ENCODE peak calls at places on chromosome 3, in ten cellular contexts. One of them, this sample, is unnamed.

GRCh38 chr3:8201886-8202285 is 299.7 kb upstream of the LMCD1 start:
- DNase-seq in IMR-90: no peak
- DNase-seq in fibroblast of pulmonary artery: peak
- DNase-seq in nephron progenitor cell: peak
- DNase-seq in GM23338: no peak
- DNase-seq in right atrium auricular region: no peak
- DNase-seq in CD4-positive, alpha-beta T cell: no peak
- DNase-seq in fibroblast of the aortic adventitia: peak
- DNase-seq in gastrocnemius medialis: no peak
- DNase-seq in tibial artery: no peak
- DNase-seq in this sample: no peak

GRCh38 chr3:15289661-15290060 is 42.7 kb downstream of the SH3BP5 start:
- DNase-seq in GM23338: no peak
- DNase-seq in fibroblast of the aortic adventitia: no peak
- DNase-seq in fibroblast of pulmonary artery: no peak
- DNase-seq in IMR-90: no peak
- DNase-seq in CD4-positive, alpha-beta T cell: no peak
- DNase-seq in nephron progenitor cell: no peak
- DNase-seq in gastrocnemius medialis: no peak
- DNase-seq in right atrium auricular region: no peak
- DNase-seq in tibial artery: no peak
- DNase-seq in this sample: no peak

GRCh38 chr3:38585791-38586420 is 63.6 kb downstream of the SCN5A start:
- DNase-seq in gastrocnemius medialis: no peak
- DNase-seq in IMR-90: no peak
- DNase-seq in fibroblast of the aortic adventitia: no peak
- DNase-seq in GM23338: no peak
- DNase-seq in tibial artery: peak
- DNase-seq in CD4-positive, alpha-beta T cell: no peak
- DNase-seq in fibroblast of pulmonary artery: no peak
- DNase-seq in right atrium auricular region: peak
- DNase-seq in nephron progenitor cell: no peak
- DNase-seq in this sample: no peak

GRCh38 chr3:39531681-39532080 is 64.2 kb downstream of the MOBP start:
- DNase-seq in right atrium auricular region: no peak
- DNase-seq in IMR-90: peak
- DNase-seq in fibroblast of pulmonary artery: peak
- DNase-seq in nephron progenitor cell: no peak
- DNase-seq in gastrocnemius medialis: no peak
- DNase-seq in GM23338: no peak
- DNase-seq in fibroblast of the aortic adventitia: peak
- DNase-seq in tibial artery: no peak
- DNase-seq in CD4-positive, alpha-beta T cell: no peak
- DNase-seq in this sample: no peak

GRCh38 chr3:47978386-47978785 is 37.8 kb downstream of the MAP4 start:
- DNase-seq in gastrocnemius medialis: no peak
- DNase-seq in right atrium auricular region: no peak
- DNase-seq in tibial artery: no peak
- DNase-seq in fibroblast of pulmonary artery: no peak
- DNase-seq in fibroblast of the aortic adventitia: no peak
- DNase-seq in IMR-90: no peak
- DNase-seq in GM23338: no peak
- DNase-seq in nephron progenitor cell: no peak
- DNase-seq in CD4-positive, alpha-beta T cell: no peak
- DNase-seq in this sample: no peak

GRCh38 chr3:117524890-117525289 is 815.3 kb downstream of the TUSC7 start:
- DNase-seq in nephron progenitor cell: no peak
- DNase-seq in CD4-positive, alpha-beta T cell: no peak
- DNase-seq in fibroblast of pulmonary artery: peak
- DNase-seq in fibroblast of the aortic adventitia: peak
- DNase-seq in gastrocnemius medialis: no peak
- DNase-seq in tibial artery: no peak
- DNase-seq in IMR-90: peak
- DNase-seq in right atrium auricular region: no peak
- DNase-seq in GM23338: no peak
- DNase-seq in this sample: no peak

GRCh38 chr3:141425523-141426233 is 57.4 kb downstream of the ZBTB38 start:
- DNase-seq in fibroblast of pulmonary artery: no peak
- DNase-seq in nephron progenitor cell: no peak
- DNase-seq in gastrocnemius medialis: no peak
- DNase-seq in GM23338: no peak
- DNase-seq in IMR-90: peak
- DNase-seq in tibial artery: no peak
- DNase-seq in fibroblast of the aortic adventitia: no peak
- DNase-seq in right atrium auricular region: no peak
- DNase-seq in CD4-positive, alpha-beta T cell: no peak
- DNase-seq in this sample: no peak

GRCh38 chr3:186095584-186096061 is 13.3 kb downstream of the ETV5 start:
- DNase-seq in right atrium auricular region: no peak
- DNase-seq in fibroblast of the aortic adventitia: no peak
- DNase-seq in gastrocnemius medialis: no peak
- DNase-seq in CD4-positive, alpha-beta T cell: no peak
- DNase-seq in GM23338: no peak
- DNase-seq in tibial artery: no peak
- DNase-seq in fibroblast of pulmonary artery: no peak
- DNase-seq in nephron progenitor cell: no peak
- DNase-seq in IMR-90: no peak
- DNase-seq in this sample: no peak

GRCh38 chr3:189146842-189147241 is 24.9 kb upstream of the TPRG1 start:
- DNase-seq in fibroblast of the aortic adventitia: peak
- DNase-seq in GM23338: no peak
- DNase-seq in tibial artery: no peak
- DNase-seq in nephron progenitor cell: peak
- DNase-seq in right atrium auricular region: no peak
- DNase-seq in IMR-90: no peak
- DNase-seq in CD4-positive, alpha-beta T cell: no peak
- DNase-seq in fibroblast of pulmonary artery: no peak
- DNase-seq in gastrocnemius medialis: no peak
- DNase-seq in this sample: no peak

GRCh38 chr3:189148090-189148507 is 23.7 kb upstream of the TPRG1 start:
- DNase-seq in fibroblast of pulmonary artery: peak
- DNase-seq in nephron progenitor cell: peak
- DNase-seq in tibial artery: peak
- DNase-seq in fibroblast of the aortic adventitia: peak
- DNase-seq in CD4-positive, alpha-beta T cell: peak
- DNase-seq in GM23338: peak
- DNase-seq in IMR-90: peak
- DNase-seq in right atrium auricular region: peak
- DNase-seq in gastrocnemius medialis: peak
- DNase-seq in this sample: peak

GRCh38 chr3:189142527-189142926 is 29.2 kb upstream of the TPRG1 start:
- DNase-seq in right atrium auricular region: no peak
- DNase-seq in GM23338: no peak
- DNase-seq in nephron progenitor cell: no peak
- DNase-seq in tibial artery: no peak
- DNase-seq in fibroblast of the aortic adventitia: no peak
- DNase-seq in CD4-positive, alpha-beta T cell: peak
- DNase-seq in fibroblast of pulmonary artery: no peak
- DNase-seq in IMR-90: no peak
- DNase-seq in gastrocnemius medialis: no peak
- DNase-seq in this sample: no peak

GRCh38 chr3:189143321-189143720 is 28.4 kb upstream of the TPRG1 start:
- DNase-seq in gastrocnemius medialis: no peak
- DNase-seq in CD4-positive, alpha-beta T cell: no peak
- DNase-seq in fibroblast of the aortic adventitia: no peak
- DNase-seq in GM23338: no peak
- DNase-seq in right atrium auricular region: no peak
- DNase-seq in tibial artery: no peak
- DNase-seq in fibroblast of pulmonary artery: no peak
- DNase-seq in IMR-90: peak
- DNase-seq in nephron progenitor cell: no peak
- DNase-seq in this sample: no peak

DNA sequence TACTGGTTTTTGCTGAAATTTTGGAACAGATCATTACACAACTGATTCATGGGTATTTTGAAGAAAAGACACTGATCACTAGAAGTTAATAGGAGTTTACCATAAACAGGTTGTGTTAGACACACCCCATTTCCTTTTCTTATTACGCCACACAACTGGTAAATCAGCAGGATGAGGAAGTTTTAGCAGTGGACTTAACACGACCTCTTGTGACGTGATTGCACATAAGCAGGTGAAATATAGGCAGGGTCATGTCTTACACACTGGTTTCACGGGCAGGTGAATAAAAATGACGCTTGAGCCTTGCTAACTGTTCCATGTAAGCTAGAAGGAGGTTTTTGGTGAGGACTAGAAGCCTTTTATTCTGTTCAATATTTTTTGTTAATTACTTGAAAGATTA is 27.1 kb upstream of the TPRG1 start:
- DNase-seq in fibroblast of pulmonary artery: peak
- DNase-seq in GM23338: no peak
- DNase-seq in nephron progenitor cell: no peak
- DNase-seq in CD4-positive, alpha-beta T cell: no peak
- DNase-seq in fibroblast of the aortic adventitia: peak
- DNase-seq in IMR-90: peak
- DNase-seq in right atrium auricular region: no peak
- DNase-seq in tibial artery: no peak
- DNase-seq in gastrocnemius medialis: no peak
- DNase-seq in this sample: no peak
- TF ChIP-seq CTCF in fibroblast of pulmonary artery: peak
- TF ChIP-seq CTCF in GM23338: peak
- TF ChIP-seq CTCF in nephron progenitor cell: no peak
- TF ChIP-seq CTCF in CD4-positive, alpha-beta T cell: peak
- TF ChIP-seq CTCF in fibroblast of the aortic adventitia: no peak
- TF ChIP-seq CTCF in IMR-90: no peak
- TF ChIP-seq CTCF in right atrium auricular region: no peak
- TF ChIP-seq CTCF in tibial artery: peak
- TF ChIP-seq CTCF in gastrocnemius medialis: no peak
- TF ChIP-seq CTCF in this sample: no peak

GRCh38 chr3:24837601-24838000 is 343.0 kb upstream of the THRB start:
- DNase-seq in gastrocnemius medialis: no peak
- DNase-seq in fibroblast of the aortic adventitia: no peak
- DNase-seq in fibroblast of pulmonary artery: no peak
- DNase-seq in nephron progenitor cell: no peak
- DNase-seq in tibial artery: no peak
- DNase-seq in GM23338: no peak
- DNase-seq in IMR-90: no peak
- DNase-seq in right atrium auricular region: no peak
- DNase-seq in CD4-positive, alpha-beta T cell: no peak
- DNase-seq in this sample: no peak

GRCh38 chr3:24830230-24831152 is 335.8 kb upstream of the THRB start:
- DNase-seq in fibroblast of the aortic adventitia: no peak
- DNase-seq in IMR-90: no peak
- DNase-seq in tibial artery: peak
- DNase-seq in CD4-positive, alpha-beta T cell: no peak
- DNase-seq in gastrocnemius medialis: no peak
- DNase-seq in nephron progenitor cell: peak
- DNase-seq in GM23338: peak
- DNase-seq in fibroblast of pulmonary artery: no peak
- DNase-seq in right atrium auricular region: no peak
- DNase-seq in this sample: peak

GRCh38 chr3:24832878-24833277 is 338.2 kb upstream of the THRB start:
- DNase-seq in right atrium auricular region: no peak
- DNase-seq in gastrocnemius medialis: no peak
- DNase-seq in tibial artery: no peak
- DNase-seq in fibroblast of the aortic adventitia: no peak
- DNase-seq in IMR-90: no peak
- DNase-seq in nephron progenitor cell: no peak
- DNase-seq in fibroblast of pulmonary artery: no peak
- DNase-seq in GM23338: no peak
- DNase-seq in CD4-positive, alpha-beta T cell: no peak
- DNase-seq in this sample: no peak

GRCh38 chr3:24838533-24838932 is 343.9 kb upstream of the THRB start:
- DNase-seq in fibroblast of pulmonary artery: no peak
- DNase-seq in IMR-90: no peak
- DNase-seq in GM23338: no peak
- DNase-seq in tibial artery: no peak
- DNase-seq in gastrocnemius medialis: no peak
- DNase-seq in CD4-positive, alpha-beta T cell: no peak
- DNase-seq in fibroblast of the aortic adventitia: no peak
- DNase-seq in nephron progenitor cell: no peak
- DNase-seq in right atrium auricular region: no peak
- DNase-seq in this sample: no peak

GRCh38 chr3:24834442-24834841 is 339.8 kb upstream of the THRB start:
- DNase-seq in CD4-positive, alpha-beta T cell: no peak
- DNase-seq in fibroblast of the aortic adventitia: no peak
- DNase-seq in nephron progenitor cell: no peak
- DNase-seq in fibroblast of pulmonary artery: no peak
- DNase-seq in GM23338: no peak
- DNase-seq in tibial artery: no peak
- DNase-seq in gastrocnemius medialis: no peak
- DNase-seq in IMR-90: no peak
- DNase-seq in right atrium auricular region: no peak
- DNase-seq in this sample: no peak
- TF ChIP-seq CTCF in CD4-positive, alpha-beta T cell: no peak
- TF ChIP-seq CTCF in fibroblast of the aortic adventitia: no peak
- TF ChIP-seq CTCF in nephron progenitor cell: no peak
- TF ChIP-seq CTCF in fibroblast of pulmonary artery: no peak
- TF ChIP-seq CTCF in GM23338: no peak
- TF ChIP-seq CTCF in tibial artery: no peak
- TF ChIP-seq CTCF in gastrocnemius medialis: no peak
- TF ChIP-seq CTCF in IMR-90: no peak
- TF ChIP-seq CTCF in right atrium auricular region: no peak
- TF ChIP-seq CTCF in this sample: no peak

GRCh38 chr3:87370007-87370406 is 93.6 kb upstream of the POU1F1 start:
- DNase-seq in gastrocnemius medialis: no peak
- DNase-seq in fibroblast of the aortic adventitia: no peak
- DNase-seq in tibial artery: no peak
- DNase-seq in nephron progenitor cell: no peak
- DNase-seq in GM23338: peak
- DNase-seq in IMR-90: no peak
- DNase-seq in CD4-positive, alpha-beta T cell: no peak
- DNase-seq in right atrium auricular region: no peak
- DNase-seq in fibroblast of pulmonary artery: no peak
- DNase-seq in this sample: no peak
- TF ChIP-seq CTCF in gastrocnemius medialis: no peak
- TF ChIP-seq CTCF in fibroblast of the aortic adventitia: no peak
- TF ChIP-seq CTCF in tibial artery: no peak
- TF ChIP-seq CTCF in nephron progenitor cell: no peak
- TF ChIP-seq CTCF in GM23338: no peak
- TF ChIP-seq CTCF in IMR-90: no peak
- TF ChIP-seq CTCF in CD4-positive, alpha-beta T cell: no peak
- TF ChIP-seq CTCF in right atrium auricular region: no peak
- TF ChIP-seq CTCF in fibroblast of pulmonary artery: no peak
- TF ChIP-seq CTCF in this sample: no peak

GRCh38 chr3:87898971-87899370 is 159.8 kb downstream of the CGGBP1 start:
- DNase-seq in tibial artery: no peak
- DNase-seq in right atrium auricular region: no peak
- DNase-seq in nephron progenitor cell: no peak
- DNase-seq in gastrocnemius medialis: no peak
- DNase-seq in GM23338: no peak
- DNase-seq in fibroblast of pulmonary artery: no peak
- DNase-seq in CD4-positive, alpha-beta T cell: no peak
- DNase-seq in fibroblast of the aortic adventitia: no peak
- DNase-seq in IMR-90: no peak
- DNase-seq in this sample: no peak

GRCh38 chr3:87901141-87901540 is 157.7 kb downstream of the CGGBP1 start:
- DNase-seq in right atrium auricular region: no peak
- DNase-seq in CD4-positive, alpha-beta T cell: no peak
- DNase-seq in tibial artery: no peak
- DNase-seq in gastrocnemius medialis: no peak
- DNase-seq in nephron progenitor cell: no peak
- DNase-seq in fibroblast of pulmonary artery: no peak
- DNase-seq in IMR-90: no peak
- DNase-seq in fibroblast of the aortic adventitia: peak
- DNase-seq in GM23338: no peak
- DNase-seq in this sample: no peak

GRCh38 chr3:87895983-87896382 is 162.8 kb downstream of the CGGBP1 start:
- DNase-seq in fibroblast of pulmonary artery: no peak
- DNase-seq in GM23338: peak
- DNase-seq in tibial artery: no peak
- DNase-seq in CD4-positive, alpha-beta T cell: no peak
- DNase-seq in fibroblast of the aortic adventitia: no peak
- DNase-seq in gastrocnemius medialis: no peak
- DNase-seq in right atrium auricular region: no peak
- DNase-seq in IMR-90: no peak
- DNase-seq in nephron progenitor cell: no peak
- DNase-seq in this sample: no peak

DNA sequence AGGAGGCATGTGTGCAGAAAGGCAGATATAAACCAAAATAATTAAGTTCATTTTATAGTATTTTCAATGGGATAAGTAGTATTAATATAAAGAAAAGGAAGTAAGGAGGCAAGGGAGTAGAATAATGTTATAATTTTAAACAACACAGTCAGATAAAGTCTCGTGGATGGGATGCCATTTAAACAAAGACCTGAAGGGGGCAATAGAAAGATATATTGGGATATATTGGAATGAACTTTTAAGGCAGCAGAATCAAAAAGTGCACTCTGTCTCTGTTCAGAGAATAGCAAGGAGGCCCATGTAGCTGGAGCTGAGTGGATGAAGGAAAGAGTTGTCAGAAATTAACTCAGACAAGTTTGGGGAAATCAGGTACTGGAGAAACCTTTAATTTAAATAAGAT is 158.7 kb downstream of the CGGBP1 start:
- DNase-seq in GM23338: peak
- DNase-seq in fibroblast of pulmonary artery: no peak
- DNase-seq in gastrocnemius medialis: no peak
- DNase-seq in CD4-positive, alpha-beta T cell: no peak
- DNase-seq in right atrium auricular region: no peak
- DNase-seq in IMR-90: no peak
- DNase-seq in fibroblast of the aortic adventitia: no peak
- DNase-seq in tibial artery: no peak
- DNase-seq in nephron progenitor cell: no peak
- DNase-seq in this sample: no peak
- TF ChIP-seq CTCF in GM23338: peak
- TF ChIP-seq CTCF in fibroblast of pulmonary artery: no peak
- TF ChIP-seq CTCF in gastrocnemius medialis: no peak
- TF ChIP-seq CTCF in CD4-positive, alpha-beta T cell: no peak
- TF ChIP-seq CTCF in right atrium auricular region: no peak
- TF ChIP-seq CTCF in IMR-90: peak
- TF ChIP-seq CTCF in fibroblast of the aortic adventitia: peak
- TF ChIP-seq CTCF in tibial artery: peak
- TF ChIP-seq CTCF in nephron progenitor cell: peak
- TF ChIP-seq CTCF in this sample: peak

This sample was measured in neural crest cell.